ENCODE peak calls at places on chromosomes 1 and 21, in nine cellular contexts. I, E, Q, K, S, Y, O, Z and J are unnamed samples.

GRCh38 chr1:165257969-165258459 is 98.5 kb downstream of the LMX1A start:
- DNase-seq in I (peak; percentile 65), E (peak; percentile 59), Q (peak; percentile 49), K (peak; percentile 17), S (peak; percentile 62), Y (peak; percentile 28), O (no peak), Z (no peak), J (peak; percentile 49)

GRCh38 chr1:145908653-145909052 is 1.2 kb downstream of the ITGA10 start:
- DNase-seq in I (no peak), E (no peak), Q (no peak), K (peak; percentile 36), S (no peak), Y (no peak), O (no peak), Z (no peak), J (no peak)

GRCh38 chr21:45318556-45319341 is 31.1 kb upstream of the POFUT2 start:
- DNase-seq in I (peak; percentile 40), E (no peak), Q (peak; percentile 85), K (peak; percentile 54), S (peak; percentile 94), Y (peak; percentile 84), O (peak; percentile 48), Z (no peak), J (no peak)

GRCh38 chr1:182952677-182953444 is at the start of gene SHCBP1L:
- DNase-seq in I (no peak), E (no peak), Q (no peak), K (no peak), S (no peak), Y (no peak), O (no peak), Z (no peak), J (no peak)

GRCh38 chr1:201565024-201565730 is 26.2 kb downstream of the NAV1 start:
- DNase-seq in I (no peak), E (peak; percentile 30), Q (peak; percentile 36), K (no peak), S (no peak), Y (no peak), O (no peak), Z (no peak), J (no peak)

GRCh38 chr1:11473635-11474034 is 5.3 kb upstream of the DISP3 start:
- DNase-seq in I (no peak), E (no peak), Q (no peak), K (peak; percentile 5), S (no peak), Y (no peak), O (no peak), Z (no peak), J (no peak)

GRCh38 chr1:206742702-206743383 is 27.7 kb upstream of the IL19 start:
- DNase-seq in I (no peak), E (no peak), Q (no peak), K (no peak), S (no peak), Y (no peak), O (no peak), Z (no peak), J (no peak)

GRCh38 chr1:226575436-226576390 is 27.1 kb downstream of the STUM start:
- DNase-seq in I (no peak), E (no peak), Q (no peak), K (no peak), S (no peak), Y (no peak), O (no peak), Z (no peak), J (no peak)

GRCh38 chr1:208276757-208277435 is 32.7 kb upstream of the PLXNA2 start:
- DNase-seq in I (no peak), E (no peak), Q (no peak), K (no peak), S (no peak), Y (no peak), O (no peak), Z (no peak), J (no peak)

GRCh38 chr21:46325073-46325912 is 1.3 kb downstream of the PCNT start:
- DNase-seq in I (peak; percentile 28), E (no peak), Q (peak; percentile 42), K (peak; percentile 47), S (peak; percentile 52), Y (peak; percentile 28), O (peak; percentile 41), Z (no peak), J (peak; percentile 43)

DNA sequence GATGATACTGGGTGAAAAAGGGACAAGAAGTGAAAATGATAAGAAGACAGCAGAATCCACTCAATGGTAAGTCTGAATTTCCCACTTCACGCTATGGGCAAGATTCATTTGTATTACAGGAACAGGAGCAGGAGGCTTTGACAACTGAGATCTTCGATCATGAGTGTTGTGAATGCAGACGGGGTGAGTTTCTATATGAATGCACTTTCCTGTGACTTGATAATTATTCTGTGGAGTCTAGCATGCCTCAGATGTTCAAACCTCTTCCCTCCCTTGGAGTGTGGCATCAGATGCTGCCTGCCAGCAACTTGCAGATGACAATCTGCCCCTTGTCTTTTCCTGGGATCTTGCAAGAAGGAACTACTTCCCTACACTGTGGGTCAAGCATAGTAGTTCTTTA is 225.4 kb downstream of the HLX start:
- DNase-seq in I (no peak), E (no peak), Q (no peak), K (no peak), S (no peak), Y (no peak), O (no peak), Z (no peak), J (no peak)
- H3K27me3 ChIP-seq in I (no peaks in the 10 kb centered on the region), E (no peaks in the 10 kb centered on the region), Q (no peaks in the 10 kb centered on the region), K (no peaks in the 10 kb centered on the region), S (no peaks in the 10 kb centered on the region), Y (no peaks in the 10 kb centered on the region), O (no peaks in the 10 kb centered on the region), Z (no peaks in the 10 kb centered on the region), J (no peaks in the 10 kb centered on the region)

GRCh38 chr1:59039551-59039950 is 255.7 kb upstream of the JUN start:
- DNase-seq in I (no peak), E (no peak), Q (no peak), K (no peak), S (no peak), Y (no peak), O (no peak), Z (no peak), J (no peak)
- H3K27ac ChIP-seq in I (no peak overlapping the region), E (no peak overlapping the region), Q (no peak overlapping the region), K (no peak overlapping the region), S (no peak overlapping the region), Y (no peak overlapping the region), O (no peak overlapping the region), Z (no peak overlapping the region), J (no peak overlapping the region)

GRCh38 chr1:119327436-119328155 is 41.0 kb upstream of the HAO2 start:
- DNase-seq in I (no peak), E (no peak), Q (no peak), K (no peak), S (no peak), Y (peak; percentile 87), O (peak; percentile 22), Z (peak; percentile 12), J (no peak)
- TF ChIP-seq CTCF in I (peak; percentile 49), E (no peak), Q (no peak), K (peak; percentile 23), S (peak; percentile 30), Y (no peak), O (no peak), Z (peak; percentile 68), J (no peak)

GRCh38 chr21:40016234-40016633 is 149.0 kb downstream of the PCP4 start:
- DNase-seq in I (no peak), E (no peak), Q (no peak), K (no peak), S (no peak), Y (no peak), O (no peak), Z (no peak), J (no peak)
- H3K27me3 ChIP-seq in I (no peaks in the 10 kb centered on the region), E (no peaks in the 10 kb centered on the region), Q (peaks cover 7% of the 10 kb centered on the region), K (no peaks in the 10 kb centered on the region), S (no peaks in the 10 kb centered on the region), Y (no peaks in the 10 kb centered on the region), O (no peaks in the 10 kb centered on the region), Z (no peaks in the 10 kb centered on the region), J (no peaks in the 10 kb centered on the region)

DNA sequence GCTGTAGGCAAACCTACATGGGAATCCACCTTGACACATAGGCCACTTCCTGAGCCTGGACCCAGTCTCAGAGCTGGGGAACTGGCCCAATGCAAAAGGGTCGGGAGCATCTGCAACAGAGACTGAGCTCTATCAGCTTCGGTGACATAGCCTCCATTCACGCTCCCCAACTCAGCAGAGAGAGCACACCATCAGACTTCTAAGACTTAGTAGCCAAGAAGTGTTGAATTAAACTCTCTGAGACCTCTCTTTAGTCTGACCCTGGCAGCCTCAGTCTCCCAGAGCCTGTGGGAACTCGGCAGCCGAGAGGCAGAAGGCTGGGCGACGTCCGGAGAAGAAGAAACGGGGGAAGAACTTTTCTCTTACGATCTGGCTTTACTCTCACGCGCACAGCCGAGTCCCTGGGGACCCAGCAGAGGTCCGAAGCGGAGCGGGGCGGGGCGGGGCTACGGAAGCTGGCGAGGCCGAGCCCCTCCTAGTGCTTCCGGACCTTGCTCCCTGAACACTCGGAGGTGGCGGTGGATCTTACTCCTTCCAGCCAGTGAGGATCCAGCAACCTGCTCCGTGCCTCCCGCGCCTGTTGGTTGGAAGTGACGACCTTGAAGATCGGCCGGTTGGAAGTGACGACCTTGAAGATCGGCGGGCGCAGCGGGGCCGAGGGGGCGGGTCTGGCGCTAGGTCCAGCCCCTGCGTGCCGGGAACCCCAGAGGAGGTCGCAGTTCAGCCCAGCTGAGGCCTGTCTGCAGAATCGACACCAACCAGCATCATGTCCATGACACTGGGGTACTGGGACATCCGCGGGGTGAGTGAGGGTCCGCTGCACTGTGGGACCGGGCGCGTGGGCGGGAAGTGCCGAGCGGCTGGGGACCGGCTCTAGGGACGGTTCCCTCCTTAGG is at the start of gene GSTM4:
- DNase-seq in I (peak; percentile 16), E (peak; percentile 77), Q (peak; percentile 92), K (peak; percentile 61), S (peak; percentile 88), Y (peak; percentile 88), O (peak; percentile 94), Z (peak; percentile 26), J (peak; percentile 76)
- H3K27ac ChIP-seq in I (peak within 1 kb of the TSS; percentile 30), E (peak within 1 kb of the TSS; percentile 82), Q (peak within 1 kb of the TSS; percentile 87), K (peak within 1 kb of the TSS; percentile 83), S (peak within 1 kb of the TSS; percentile 82), Y (peak within 1 kb of the TSS; percentile 88), O (peak within 1 kb of the TSS; percentile 16), Z (no peak within 1 kb of the TSS), J (peak within 1 kb of the TSS; percentile 83)

DNA sequence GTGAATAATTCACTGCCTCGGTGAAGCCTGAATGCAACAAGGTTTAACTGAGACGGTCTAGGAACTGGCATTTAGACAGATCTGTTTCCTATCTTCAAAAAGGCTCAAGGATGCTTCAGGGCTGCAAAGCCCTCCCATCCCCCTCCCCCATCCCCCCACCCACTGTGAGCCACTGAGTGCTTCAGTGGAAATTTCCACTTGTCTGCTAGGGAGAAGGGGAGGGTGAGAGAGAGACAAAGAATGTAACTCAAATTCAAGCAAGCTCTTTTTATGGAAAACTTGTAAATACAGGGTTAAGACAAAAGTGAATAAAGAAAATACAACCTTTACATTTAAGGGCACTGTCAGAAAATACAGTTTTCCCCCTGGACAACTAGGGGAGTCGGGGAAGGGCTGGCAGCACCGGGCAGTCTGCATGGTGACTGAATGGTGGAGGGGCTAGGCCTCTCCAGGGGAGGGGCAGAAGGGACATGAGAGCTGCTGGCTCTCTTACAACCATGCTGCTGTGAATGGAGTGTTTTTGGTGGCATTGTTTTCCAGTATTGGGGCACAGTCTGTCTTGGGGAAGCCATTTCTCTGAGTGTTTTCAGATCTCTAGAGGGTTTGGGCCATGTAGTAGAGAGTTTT is 56.7 kb downstream of the MRPS6 start:
- DNase-seq in I (no peak), E (no peak), Q (no peak), K (peak; percentile 48), S (no peak), Y (no peak), O (no peak), Z (no peak), J (no peak)
- TF ChIP-seq CTCF in I (no peak), E (no peak), Q (no peak), K (no peak), S (no peak), Y (no peak), O (no peak), Z (no peak), J (no peak)